ENCODE peak calls at places on chromosome 4, in seven cellular contexts. L is CD4-positive, alpha-beta T cell; X is neural crest cell; Z is GM13976; W is Panc1; R is tibial artery; E is heart left ventricle. D is an unnamed sample.

GRCh38 chr4:110526589-110526988 is 50.6 kb downstream of the ENPEP start:
- DNase-seq in L (no peak), X (no peak), Z (no peak), W (no peak), R (no peak), E (no peak), D (no peak)

GRCh38 chr4:102579794-102580462 is 78.8 kb downstream of the NFKB1 start:
- DNase-seq in L (no peak), X (no peak), Z (no peak), W (no peak), R (no peak), E (no peak), D (no peak)

GRCh38 chr4:176967586-176967985 is 174.9 kb upstream of the VEGFC start:
- DNase-seq in L (no peak), X (no peak), Z (no peak), W (no peak), R (no peak), E (no peak), D (no peak)

GRCh38 chr4:47334597-47335185 is 128.8 kb downstream of the COMMD8 start:
- DNase-seq in L (no peak), X (no peak), Z (no peak), W (peak), R (no peak), E (no peak), D (no peak)

GRCh38 chr4:161350946-161351345 is 812.9 kb downstream of the FSTL5 start:
- DNase-seq in L (no peak), X (no peak), Z (no peak), W (no peak), R (no peak), E (no peak), D (no peak)

GRCh38 chr4:75653845-75654503 is 19.2 kb downstream of the G3BP2 start:
- DNase-seq in L (no peak), X (no peak), Z (no peak), W (no peak), R (no peak), E (no peak), D (no peak)

GRCh38 chr4:89254847-89255246 is 52.8 kb downstream of the GPRIN3 start:
- DNase-seq in L (peak), X (peak), Z (peak), W (no peak), R (no peak), E (no peak), D (no peak)

GRCh38 chr4:1752284-1753041 is 31.1 kb downstream of the TACC3 start:
- DNase-seq in L (no peak), X (no peak), Z (no peak), W (no peak), R (no peak), E (no peak), D (no peak)

GRCh38 chr4:182748283-182748682 is 168.9 kb downstream of the DCTD start:
- DNase-seq in L (no peak), X (no peak), Z (no peak), W (no peak), R (no peak), E (no peak), D (no peak)

GRCh38 chr4:162116085-162116784 is 47.6 kb downstream of the FSTL5 start:
- DNase-seq in L (no peak), X (no peak), Z (no peak), W (no peak), R (no peak), E (no peak), D (no peak)

GRCh38 chr4:76624271-76624681 is 189.2 kb downstream of the SHROOM3 start:
- DNase-seq in L (no peak), X (peak), Z (no peak), W (no peak), R (peak), E (peak), D (no peak)

GRCh38 chr4:94457692-94458106 is 6.0 kb downstream of the PDLIM5 start:
- DNase-seq in L (no peak), X (peak), Z (no peak), W (no peak), R (no peak), E (peak), D (no peak)

GRCh38 chr4:174105202-174105601 is 178.3 kb downstream of the FBXO8 start:
- DNase-seq in L (no peak), X (no peak), Z (no peak), W (no peak), R (no peak), E (no peak), D (no peak)

GRCh38 chr4:64248151-64248550 is 161.1 kb downstream of the TECRL start:
- DNase-seq in L (no peak), X (no peak), Z (no peak), W (no peak), R (no peak), E (no peak), D (no peak)

GRCh38 chr4:118087366-118087765 is 53.1 kb downstream of the NDST3 start:
- DNase-seq in L (no peak), X (no peak), Z (no peak), W (no peak), R (no peak), E (no peak), D (no peak)

GRCh38 chr4:139665690-139666529 is at the start of gene MGST2:
- DNase-seq in L (no peak), X (peak), Z (peak), W (no peak), R (peak), E (peak), D (no peak)

GRCh38 chr4:82948647-82949204 is 48.2 kb downstream of the THAP9 start:
- DNase-seq in L (no peak), X (no peak), Z (no peak), W (no peak), R (no peak), E (no peak), D (no peak)

GRCh38 chr4:15587649-15588048 is 67.5 kb downstream of the FBXL5 start:
- DNase-seq in L (no peak), X (no peak), Z (no peak), W (no peak), R (no peak), E (no peak), D (no peak)

GRCh38 chr4:61400446-61400845 is 200.3 kb downstream of the ADGRL3 start:
- DNase-seq in L (no peak), X (no peak), Z (no peak), W (no peak), R (no peak), E (no peak), D (no peak)

GRCh38 chr4:10035130-10035529 is 13.8 kb upstream of the SLC2A9 start:
- DNase-seq in L (no peak), X (no peak), Z (no peak), W (no peak), R (no peak), E (no peak), D (no peak)

GRCh38 chr4:121799208-121799823 is 1.8 kb upstream of the EXOSC9 start:
- DNase-seq in L (no peak), X (no peak), Z (no peak), W (no peak), R (no peak), E (no peak), D (no peak)

GRCh38 chr4:120716346-120716745 is 206.2 kb downstream of the PRDM5 start:
- DNase-seq in L (no peak), X (no peak), Z (no peak), W (no peak), R (no peak), E (no peak), D (no peak)

GRCh38 chr4:78079701-78080430 is 22.7 kb downstream of the FRAS1 start:
- DNase-seq in L (no peak), X (no peak), Z (no peak), W (no peak), R (no peak), E (no peak), D (no peak)

GRCh38 chr4:153151535-153152452 is 52.4 kb upstream of the TRIM2 start:
- DNase-seq in L (peak), X (peak), Z (peak), W (no peak), R (no peak), E (no peak), D (no peak)

GRCh38 chr4:3371038-3371437 is 70.7 kb upstream of the HGFAC start:
- DNase-seq in L (no peak), X (no peak), Z (peak), W (no peak), R (no peak), E (no peak), D (no peak)

GRCh38 chr4:55865228-55865806 is 11.9 kb downstream of the EXOC1 start:
- DNase-seq in L (no peak), X (no peak), Z (no peak), W (no peak), R (no peak), E (no peak), D (no peak)

GRCh38 chr4:81905966-81906365 is 434.3 kb upstream of the RASGEF1B start:
- DNase-seq in L (no peak), X (no peak), Z (peak), W (no peak), R (no peak), E (no peak), D (no peak)

GRCh38 chr4:110540606-110541440 is 64.9 kb downstream of the ENPEP start:
- DNase-seq in L (no peak), X (no peak), Z (no peak), W (no peak), R (no peak), E (no peak), D (no peak)

GRCh38 chr4:134132086-134132783 is 69.4 kb downstream of the PABPC4L start:
- DNase-seq in L (no peak), X (no peak), Z (no peak), W (no peak), R (no peak), E (no peak), D (no peak)
- TF ChIP-seq CTCF in L (no peak), X (peak), Z (no peak), W (no peak), R (no peak), E (no peak), D (no peak)

DNA sequence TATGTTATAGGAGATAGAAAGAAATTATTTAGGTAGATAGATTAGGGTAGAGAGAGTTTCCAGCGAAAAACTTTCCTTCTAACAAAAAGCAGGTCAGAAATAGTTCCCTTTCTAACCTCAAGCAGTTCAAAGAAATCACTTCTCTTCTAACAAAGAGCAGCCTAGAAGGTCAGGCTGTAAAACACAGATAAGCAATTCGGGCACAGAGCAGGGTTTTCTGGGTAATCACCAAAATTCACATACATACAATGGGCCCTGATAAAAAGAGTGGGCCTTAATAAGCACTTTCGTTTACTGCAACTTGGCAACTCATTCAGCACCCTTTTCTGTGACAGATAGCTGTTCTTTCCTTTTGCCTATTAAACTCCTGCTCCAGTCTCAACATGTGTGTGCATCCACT is 13.4 kb upstream of the NAF1 start:
- DNase-seq in L (no peak), X (no peak), Z (no peak), W (no peak), R (no peak), E (no peak), D (no peak)
- TF ChIP-seq CTCF in L (no peak), X (no peak), Z (no peak), W (no peak), R (no peak), E (no peak), D (no peak)

GRCh38 chr4:39410415-39410814 is 3.7 kb downstream of the KLB start:
- DNase-seq in L (no peak), X (no peak), Z (no peak), W (no peak), R (no peak), E (no peak), D (no peak)
- TF ChIP-seq CTCF in L (peak), X (no peak), Z (no peak), W (peak), R (peak), E (no peak), D (peak)

GRCh38 chr4:168766537-168767316 is 243.3 kb downstream of the CBR4 start:
- DNase-seq in L (no peak), X (no peak), Z (no peak), W (no peak), R (no peak), E (no peak), D (no peak)

GRCh38 chr4:168769857-168770256 is 240.2 kb downstream of the CBR4 start:
- DNase-seq in L (no peak), X (no peak), Z (no peak), W (no peak), R (no peak), E (no peak), D (no peak)

GRCh38 chr4:168773388-168774195 is 236.5 kb downstream of the CBR4 start:
- DNase-seq in L (no peak), X (no peak), Z (no peak), W (no peak), R (peak), E (peak), D (no peak)

GRCh38 chr4:168769416-168769815 is 240.6 kb downstream of the CBR4 start:
- DNase-seq in L (no peak), X (no peak), Z (no peak), W (no peak), R (peak), E (peak), D (no peak)

DNA sequence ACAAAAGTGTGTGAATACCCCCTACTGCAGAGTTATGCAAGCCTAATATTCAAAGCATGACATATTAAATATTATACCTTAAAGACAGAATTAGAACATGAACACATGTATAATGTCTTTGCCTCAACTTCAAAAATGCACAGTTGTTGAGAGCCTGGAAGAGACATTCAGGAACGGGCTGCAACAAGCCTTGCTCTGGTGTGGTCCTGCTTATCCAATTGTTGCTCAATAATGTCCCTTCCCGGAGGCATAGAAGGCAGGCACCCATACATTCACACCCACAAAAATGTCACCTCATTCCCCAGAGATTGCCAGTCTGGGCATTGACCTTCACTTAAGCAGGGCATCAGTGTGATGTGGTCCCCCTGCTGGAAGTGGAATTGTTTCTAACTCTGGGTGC is 238.8 kb downstream of the CBR4 start:
- DNase-seq in L (no peak), X (no peak), Z (no peak), W (no peak), R (no peak), E (no peak), D (no peak)
- TF ChIP-seq CTCF in L (no peak), X (no peak), Z (no peak), W (no peak), R (no peak), E (no peak), D (no peak)

GRCh38 chr4:27828843-27829242 is 968.2 kb downstream of the STIM2 start:
- DNase-seq in L (no peak), X (no peak), Z (no peak), W (no peak), R (no peak), E (no peak), D (no peak)
- TF ChIP-seq CTCF in L (no peak), X (no peak), Z (no peak), W (no peak), R (no peak), E (no peak), D (no peak)

DNA sequence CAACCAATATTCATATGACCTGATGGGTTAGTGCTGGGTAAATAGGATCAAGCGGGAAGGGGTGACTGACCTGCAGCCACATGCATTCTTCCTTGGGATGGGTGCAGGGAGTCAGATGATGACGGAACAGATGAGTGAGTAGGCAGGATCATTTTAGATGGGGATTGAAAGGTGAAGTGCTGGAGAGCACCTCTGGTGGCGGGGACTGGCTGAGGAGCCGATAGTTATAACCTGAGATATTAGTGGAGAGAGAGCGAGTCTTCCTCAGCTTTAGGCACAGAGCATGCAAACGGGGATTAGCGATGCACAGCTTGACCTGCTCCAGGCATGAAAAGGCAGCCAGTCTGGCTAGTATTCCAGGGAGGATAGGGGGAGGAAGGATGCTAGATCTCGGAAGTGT is 99.1 kb downstream of the AFF1 start:
- DNase-seq in L (no peak), X (no peak), Z (no peak), W (no peak), R (no peak), E (no peak), D (no peak)
- TF ChIP-seq CTCF in L (no peak), X (no peak), Z (no peak), W (no peak), R (no peak), E (no peak), D (no peak)

GRCh38 chr4:169045862-169046584 is 36.0 kb upstream of the CBR4 start:
- DNase-seq in L (no peak), X (no peak), Z (no peak), W (no peak), R (no peak), E (no peak), D (no peak)
- TF ChIP-seq CTCF in L (no peak), X (no peak), Z (no peak), W (peak), R (no peak), E (no peak), D (peak)

DNA sequence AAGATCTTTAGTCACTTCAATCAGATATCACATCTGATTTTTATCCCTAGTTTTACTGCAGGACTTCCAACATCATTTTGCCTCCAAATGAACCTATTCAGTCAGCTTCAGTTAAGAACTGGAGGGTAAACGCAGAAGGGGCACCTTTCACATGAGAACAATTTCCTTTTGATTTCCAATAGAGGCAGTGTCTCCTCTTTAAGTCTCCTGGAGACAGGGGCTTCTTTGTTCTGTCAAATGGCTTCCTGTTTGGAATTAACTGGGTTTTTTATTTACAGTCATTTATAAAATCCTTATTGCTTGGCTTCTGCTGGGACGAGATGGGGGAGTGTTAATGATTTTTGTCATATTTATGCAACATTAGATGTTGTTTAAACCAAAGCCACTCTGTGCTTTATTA is 164.0 kb downstream of the STK32B start:
- DNase-seq in L (no peak), X (no peak), Z (no peak), W (no peak), R (no peak), E (no peak), D (no peak)
- TF ChIP-seq CTCF in L (no peak), X (no peak), Z (no peak), W (no peak), R (no peak), E (no peak), D (no peak)

GRCh38 chr4:143329985-143330384 is 6.7 kb upstream of the GAB1 start:
- DNase-seq in L (no peak), X (no peak), Z (no peak), W (no peak), R (no peak), E (no peak), D (no peak)
- TF ChIP-seq CTCF in L (no peak), X (no peak), Z (no peak), W (no peak), R (no peak), E (no peak), D (no peak)